ENCODE peak calls at places on chromosomes 12 and 14, in six cellular contexts. B, S, E, U, V and L are unnamed samples.

GRCh38 chr12:119008691-119009221 is 27.4 kb downstream of the SRRM4 start:
- DNase-seq in B (no peak), U (no peak), S (no peak), E (no peak), V (no peak), L (no peak)

GRCh38 chr14:22685467-22685866 is 41.3 kb upstream of the OR6J1 start:
- DNase-seq in E (no peak), B (no peak), V (no peak), U (no peak), S (no peak), L (no peak)

GRCh38 chr12:104604070-104604994 is 147.6 kb downstream of the CHST11 start:
- DNase-seq in E (peak; percentile 96), S (peak; percentile 93), B (peak; percentile 88), V (peak; percentile 43), U (no peak), L (peak; percentile 88)

GRCh38 chr14:59664741-59665140 is 88.1 kb upstream of the CCDC175 start:
- DNase-seq in V (no peak), U (no peak), S (no peak), E (peak; percentile 15), B (no peak), L (peak; percentile 73)

GRCh38 chr12:124036117-124037109 is 63.4 kb downstream of the ZNF664 start:
- DNase-seq in E (no peak), U (no peak), V (no peak), S (peak; percentile 74), B (no peak), L (no peak)

GRCh38 chr12:114001731-114002340 is 35.7 kb upstream of the RBM19 start:
- DNase-seq in S (no peak), V (no peak), B (no peak), E (no peak), U (no peak), L (no peak)

GRCh38 chr14:26917086-26917485 is 319.3 kb upstream of the NOVA1 start:
- DNase-seq in V (no peak), S (peak; percentile 40), U (no peak), E (peak; percentile 40), B (no peak), L (no peak)

GRCh38 chr14:56474419-56475022 is 105.1 kb upstream of the TMEM260 start:
- DNase-seq in B (no peak), S (peak; percentile 59), V (no peak), E (peak; percentile 44), U (peak; percentile 23), L (no peak)

GRCh38 chr12:130418261-130418660 is 80.6 kb downstream of the PIWIL1 start:
- DNase-seq in U (no peak), B (no peak), E (no peak), S (no peak), V (no peak), L (no peak)

GRCh38 chr12:5808956-5809355 is 136.1 kb downstream of the ANO2 start:
- DNase-seq in V (no peak), U (no peak), B (no peak), E (no peak), S (peak; percentile 86), L (no peak)

GRCh38 chr12:99984271-99985128 is at the start of gene ANKS1B:
- DNase-seq in E (no peak), U (peak; percentile 81), B (peak; percentile 75), S (peak; percentile 76), V (no peak), L (no peak)

GRCh38 chr12:22083167-22083566 is 37.1 kb downstream of the CMAS start:
- DNase-seq in S (peak; percentile 45), U (no peak), B (no peak), E (peak; percentile 50), V (no peak), L (no peak)